ENCODE peak calls at places on chromosomes 16 and 17, in eight cellular contexts. One of them, this sample, is unnamed.

GRCh38 chr16:17368951-17369350 is 101.8 kb downstream of the XYLT1 start:
- DNase-seq in effector memory CD8-positive, alpha-beta T cell: peak
- DNase-seq in AG09319: no peak
- DNase-seq in ACHN: no peak
- DNase-seq in hippocampal formation: no peak
- DNase-seq in globus pallidus: no peak
- DNase-seq in hepatocyte: no peak
- DNase-seq in PC-9: no peak
- DNase-seq in this sample: no peak

GRCh38 chr17:37273419-37274051 is 102.2 kb upstream of the C17orf78 start:
- DNase-seq in globus pallidus: no peak
- DNase-seq in hepatocyte: peak
- DNase-seq in PC-9: no peak
- DNase-seq in hippocampal formation: no peak
- DNase-seq in AG09319: peak
- DNase-seq in effector memory CD8-positive, alpha-beta T cell: no peak
- DNase-seq in ACHN: peak
- DNase-seq in this sample: no peak

GRCh38 chr17:55458977-55459376 is 37.3 kb upstream of the MMD start:
- DNase-seq in globus pallidus: no peak
- DNase-seq in hippocampal formation: no peak
- DNase-seq in ACHN: peak
- DNase-seq in hepatocyte: no peak
- DNase-seq in AG09319: no peak
- DNase-seq in PC-9: no peak
- DNase-seq in effector memory CD8-positive, alpha-beta T cell: no peak
- DNase-seq in this sample: peak

GRCh38 chr16:83779881-83780280 is 27.9 kb upstream of the HSBP1 start:
- DNase-seq in effector memory CD8-positive, alpha-beta T cell: no peak
- DNase-seq in PC-9: no peak
- DNase-seq in ACHN: no peak
- DNase-seq in AG09319: peak
- DNase-seq in hippocampal formation: no peak
- DNase-seq in hepatocyte: no peak
- DNase-seq in globus pallidus: peak
- DNase-seq in this sample: no peak

GRCh38 chr17:82697808-82698064 is 762 bp downstream of the RAB40B start:
- DNase-seq in effector memory CD8-positive, alpha-beta T cell: no peak
- DNase-seq in ACHN: no peak
- DNase-seq in hepatocyte: no peak
- DNase-seq in PC-9: no peak
- DNase-seq in hippocampal formation: no peak
- DNase-seq in AG09319: no peak
- DNase-seq in globus pallidus: no peak
- DNase-seq in this sample: no peak

GRCh38 chr17:50779747-50780363 is 12.5 kb upstream of the ANKRD40CL start:
- DNase-seq in PC-9: no peak
- DNase-seq in ACHN: no peak
- DNase-seq in hepatocyte: no peak
- DNase-seq in globus pallidus: no peak
- DNase-seq in AG09319: no peak
- DNase-seq in effector memory CD8-positive, alpha-beta T cell: peak
- DNase-seq in hippocampal formation: no peak
- DNase-seq in this sample: no peak

GRCh38 chr16:11398136-11398535 is 52.9 kb downstream of the RMI2 start:
- DNase-seq in hepatocyte: no peak
- DNase-seq in effector memory CD8-positive, alpha-beta T cell: no peak
- DNase-seq in AG09319: no peak
- DNase-seq in globus pallidus: no peak
- DNase-seq in PC-9: no peak
- DNase-seq in ACHN: no peak
- DNase-seq in hippocampal formation: no peak
- DNase-seq in this sample: no peak

GRCh38 chr17:31492880-31493655 is 101.6 kb downstream of the RAB11FIP4 start:
- DNase-seq in hippocampal formation: peak
- DNase-seq in ACHN: no peak
- DNase-seq in globus pallidus: peak
- DNase-seq in AG09319: no peak
- DNase-seq in hepatocyte: no peak
- DNase-seq in effector memory CD8-positive, alpha-beta T cell: no peak
- DNase-seq in PC-9: no peak
- DNase-seq in this sample: no peak

GRCh38 chr16:22428654-22429053 is 54.2 kb upstream of the CDR2 start:
- DNase-seq in PC-9: no peak
- DNase-seq in hippocampal formation: no peak
- DNase-seq in ACHN: no peak
- DNase-seq in effector memory CD8-positive, alpha-beta T cell: no peak
- DNase-seq in AG09319: no peak
- DNase-seq in globus pallidus: no peak
- DNase-seq in hepatocyte: no peak
- DNase-seq in this sample: no peak

GRCh38 chr16:53999841-54000240 is 286.7 kb downstream of the IRX3 start:
- DNase-seq in hepatocyte: no peak
- DNase-seq in PC-9: no peak
- DNase-seq in globus pallidus: no peak
- DNase-seq in AG09319: peak
- DNase-seq in ACHN: no peak
- DNase-seq in hippocampal formation: no peak
- DNase-seq in effector memory CD8-positive, alpha-beta T cell: no peak
- DNase-seq in this sample: no peak

GRCh38 chr17:18991531-18992315 is 12.8 kb downstream of the FAM83G start:
- DNase-seq in hippocampal formation: no peak
- DNase-seq in AG09319: no peak
- DNase-seq in ACHN: no peak
- DNase-seq in effector memory CD8-positive, alpha-beta T cell: no peak
- DNase-seq in PC-9: no peak
- DNase-seq in globus pallidus: no peak
- DNase-seq in hepatocyte: no peak
- DNase-seq in this sample: no peak

GRCh38 chr17:76179496-76180467 is 38.7 kb upstream of the FOXJ1 start:
- DNase-seq in globus pallidus: no peak
- DNase-seq in ACHN: peak
- DNase-seq in AG09319: no peak
- DNase-seq in PC-9: no peak
- DNase-seq in hepatocyte: no peak
- DNase-seq in effector memory CD8-positive, alpha-beta T cell: no peak
- DNase-seq in hippocampal formation: no peak
- DNase-seq in this sample: peak

GRCh38 chr16:89004209-89004831 is 27.3 kb upstream of the CBFA2T3 start:
- DNase-seq in hippocampal formation: no peak
- DNase-seq in globus pallidus: no peak
- DNase-seq in effector memory CD8-positive, alpha-beta T cell: no peak
- DNase-seq in AG09319: no peak
- DNase-seq in ACHN: no peak
- DNase-seq in PC-9: no peak
- DNase-seq in hepatocyte: peak
- DNase-seq in this sample: no peak

GRCh38 chr17:39927928-39928867 is 666 bp downstream of the LRRC3C start:
- DNase-seq in hippocampal formation: no peak
- DNase-seq in effector memory CD8-positive, alpha-beta T cell: no peak
- DNase-seq in ACHN: peak
- DNase-seq in hepatocyte: peak
- DNase-seq in globus pallidus: no peak
- DNase-seq in AG09319: no peak
- DNase-seq in PC-9: peak
- DNase-seq in this sample: peak

GRCh38 chr16:27844826-27845225 is 218.7 kb downstream of the GSG1L start:
- DNase-seq in globus pallidus: no peak
- DNase-seq in ACHN: no peak
- DNase-seq in AG09319: no peak
- DNase-seq in hepatocyte: no peak
- DNase-seq in effector memory CD8-positive, alpha-beta T cell: no peak
- DNase-seq in PC-9: no peak
- DNase-seq in hippocampal formation: no peak
- DNase-seq in this sample: no peak

GRCh38 chr16:3655791-3656490 is 1.4 kb downstream of the DNASE1 start:
- DNase-seq in ACHN: no peak
- DNase-seq in effector memory CD8-positive, alpha-beta T cell: no peak
- DNase-seq in globus pallidus: no peak
- DNase-seq in PC-9: no peak
- DNase-seq in AG09319: no peak
- DNase-seq in hippocampal formation: no peak
- DNase-seq in hepatocyte: no peak
- DNase-seq in this sample: no peak

GRCh38 chr17:7438050-7438614 is 1.2 kb upstream of the FGF11 start:
- DNase-seq in ACHN: no peak
- DNase-seq in globus pallidus: peak
- DNase-seq in hepatocyte: peak
- DNase-seq in PC-9: peak
- DNase-seq in effector memory CD8-positive, alpha-beta T cell: no peak
- DNase-seq in AG09319: no peak
- DNase-seq in hippocampal formation: peak
- DNase-seq in this sample: peak

GRCh38 chr16:72744064-72744793 is 303.7 kb downstream of the ZFHX3 start:
- DNase-seq in AG09319: no peak
- DNase-seq in globus pallidus: no peak
- DNase-seq in PC-9: no peak
- DNase-seq in effector memory CD8-positive, alpha-beta T cell: no peak
- DNase-seq in hepatocyte: no peak
- DNase-seq in ACHN: no peak
- DNase-seq in hippocampal formation: no peak
- DNase-seq in this sample: no peak

GRCh38 chr16:76335187-76335974 is 58.2 kb downstream of the CNTNAP4 start:
- DNase-seq in AG09319: no peak
- DNase-seq in hippocampal formation: no peak
- DNase-seq in hepatocyte: no peak
- DNase-seq in effector memory CD8-positive, alpha-beta T cell: no peak
- DNase-seq in ACHN: no peak
- DNase-seq in PC-9: no peak
- DNase-seq in globus pallidus: no peak
- DNase-seq in this sample: no peak

GRCh38 chr16:14302031-14302398 is 230.9 kb downstream of the MRTFB start:
- DNase-seq in ACHN: peak
- DNase-seq in globus pallidus: peak
- DNase-seq in AG09319: peak
- DNase-seq in effector memory CD8-positive, alpha-beta T cell: no peak
- DNase-seq in hepatocyte: peak
- DNase-seq in hippocampal formation: peak
- DNase-seq in PC-9: peak
- DNase-seq in this sample: peak

GRCh38 chr17:72123964-72124791 is 3.4 kb downstream of the SOX9 start:
- DNase-seq in globus pallidus: no peak
- DNase-seq in effector memory CD8-positive, alpha-beta T cell: no peak
- DNase-seq in hippocampal formation: peak
- DNase-seq in PC-9: no peak
- DNase-seq in ACHN: no peak
- DNase-seq in hepatocyte: no peak
- DNase-seq in AG09319: no peak
- DNase-seq in this sample: no peak